ENCODE peak calls at places on chromosomes 3 and 15, in ten cellular contexts. I is heart right ventricle, H is transverse colon, A is AG09309, U is uterus, K is fibroblast of lung, R is K562, S is PC-3, L is HCT116, F is esophagus muscularis mucosa. G is an unnamed sample.

GRCh38 chr3:136149569-136150136 is 46.5 kb downstream of the MSL2 start:
- DNase-seq in I (no peak), H (no peak), A (peak), U (no peak), K (peak), R (no peak), S (peak), L (no peak), F (no peak), G (peak)

GRCh38 chr3:12894629-12895028 is 53.3 kb upstream of the RPL32 start:
- DNase-seq in I (no peak), H (no peak), A (no peak), U (no peak), K (no peak), R (no peak), S (no peak), L (no peak), F (no peak), G (no peak)

GRCh38 chr3:118782755-118783202 is 251.9 kb downstream of the IGSF11 start:
- DNase-seq in I (no peak), H (no peak), A (no peak), U (no peak), K (no peak), R (no peak), S (peak), L (peak), F (no peak), G (peak)

GRCh38 chr15:84992157-84992940 is 10.7 kb downstream of the PDE8A start:
- DNase-seq in I (no peak), H (peak), A (peak), U (no peak), K (peak), R (peak), S (peak), L (peak), F (no peak), G (peak)

GRCh38 chr3:191502583-191502982 is 41.6 kb downstream of the PYDC2 start:
- DNase-seq in I (no peak), H (no peak), A (no peak), U (no peak), K (no peak), R (no peak), S (peak), L (peak), F (no peak), G (peak)

GRCh38 chr3:156787926-156788663 is 38.1 kb upstream of the LEKR1 start:
- DNase-seq in I (no peak), H (no peak), A (peak), U (no peak), K (peak), R (peak), S (peak), L (peak), F (no peak), G (peak)

GRCh38 chr3:133459400-133459799 is 59.5 kb downstream of the BFSP2 start:
- DNase-seq in I (no peak), H (peak), A (no peak), U (no peak), K (peak), R (no peak), S (no peak), L (no peak), F (no peak), G (no peak)

GRCh38 chr3:3074551-3075257 is 35.5 kb downstream of the IL5RA start:
- DNase-seq in I (no peak), H (no peak), A (no peak), U (no peak), K (no peak), R (no peak), S (no peak), L (no peak), F (no peak), G (no peak)

GRCh38 chr3:6251612-6252011 is 609.3 kb upstream of the GRM7 start:
- DNase-seq in I (no peak), H (no peak), A (no peak), U (no peak), K (no peak), R (no peak), S (no peak), L (no peak), F (no peak), G (no peak)

GRCh38 chr15:41989573-41990242 is 17.4 kb upstream of the EHD4 start:
- DNase-seq in I (peak), H (peak), A (no peak), U (peak), K (peak), R (peak), S (peak), L (peak), F (no peak), G (peak)

GRCh38 chr3:71987089-71987735 is 202.3 kb upstream of the PROK2 start:
- DNase-seq in I (no peak), H (no peak), A (no peak), U (no peak), K (peak), R (no peak), S (peak), L (peak), F (no peak), G (no peak)

GRCh38 chr3:137771401-137772230 is 7.5 kb downstream of the SOX14 start:
- DNase-seq in I (no peak), H (no peak), A (no peak), U (no peak), K (no peak), R (no peak), S (no peak), L (no peak), F (no peak), G (no peak)

GRCh38 chr15:68196445-68197169 is 8.5 kb downstream of the CALML4 start:
- DNase-seq in I (no peak), H (no peak), A (no peak), U (no peak), K (no peak), R (no peak), S (no peak), L (no peak), F (peak), G (no peak)

GRCh38 chr15:60392986-60393811 is 4.6 kb downstream of the ANXA2 start:
- DNase-seq in I (peak), H (peak), A (peak), U (peak), K (peak), R (peak), S (peak), L (peak), F (no peak), G (peak)

GRCh38 chr3:49707113-49707480 is 12.4 kb downstream of the AMIGO3 start:
- DNase-seq in I (no peak), H (no peak), A (no peak), U (no peak), K (no peak), R (no peak), S (peak), L (no peak), F (no peak), G (peak)

GRCh38 chr3:143283432-143284128 is 164.0 kb downstream of the CHST2 start:
- DNase-seq in I (no peak), H (no peak), A (peak), U (no peak), K (no peak), R (peak), S (peak), L (peak), F (no peak), G (peak)

GRCh38 chr3:75329713-75330112 is 334.4 kb upstream of the FRG2C start:
- DNase-seq in I (no peak), H (no peak), A (no peak), U (no peak), K (no peak), R (no peak), S (no peak), L (no peak), F (no peak), G (no peak)

GRCh38 chr15:92610101-92610520 is 45.5 kb downstream of the FAM174B start:
- DNase-seq in I (no peak), H (no peak), A (no peak), U (no peak), K (no peak), R (no peak), S (no peak), L (no peak), F (no peak), G (no peak)

GRCh38 chr3:184172681-184173373 is 1.8 kb upstream of the AP2M1 start:
- DNase-seq in I (no peak), H (no peak), A (peak), U (no peak), K (peak), R (no peak), S (no peak), L (no peak), F (no peak), G (peak)

GRCh38 chr3:145857956-145858355 is 303.0 kb downstream of the PLOD2 start:
- DNase-seq in I (no peak), H (no peak), A (no peak), U (no peak), K (no peak), R (no peak), S (peak), L (no peak), F (no peak), G (peak)

GRCh38 chr3:37967252-37967881 is 23.2 kb upstream of the VILL start:
- DNase-seq in I (peak), H (peak), A (peak), U (peak), K (peak), R (peak), S (peak), L (peak), F (no peak), G (peak)

GRCh38 chr15:73704869-73705645 is 20.9 kb downstream of the CD276 start:
- DNase-seq in I (peak), H (peak), A (no peak), U (peak), K (peak), R (peak), S (peak), L (no peak), F (no peak), G (peak)

GRCh38 chr15:41823502-41823901 is 4.4 kb upstream of the JMJD7 start:
- DNase-seq in I (no peak), H (no peak), A (no peak), U (no peak), K (no peak), R (no peak), S (no peak), L (no peak), F (no peak), G (no peak)

GRCh38 chr3:197306374-197307086 is 8.1 kb upstream of the DLG1 start:
- DNase-seq in I (no peak), H (no peak), A (peak), U (no peak), K (peak), R (no peak), S (peak), L (no peak), F (no peak), G (peak)

GRCh38 chr3:39296197-39297077 is 16.6 kb upstream of the CX3CR1 start:
- DNase-seq in I (no peak), H (no peak), A (no peak), U (no peak), K (no peak), R (no peak), S (no peak), L (no peak), F (no peak), G (no peak)

GRCh38 chr3:11717768-11718581 is 74.3 kb upstream of the VGLL4 start:
- DNase-seq in I (peak), H (no peak), A (no peak), U (no peak), K (peak), R (no peak), S (peak), L (no peak), F (no peak), G (peak)

GRCh38 chr3:14113964-14114667 is 10.6 kb downstream of the CHCHD4 start:
- DNase-seq in I (no peak), H (no peak), A (no peak), U (no peak), K (no peak), R (no peak), S (peak), L (no peak), F (no peak), G (peak)

GRCh38 chr15:71116366-71116765 is 1.1 kb downstream of the THSD4 start:
- DNase-seq in I (no peak), H (peak), A (no peak), U (no peak), K (no peak), R (no peak), S (peak), L (no peak), F (no peak), G (no peak)

GRCh38 chr15:65796610-65797012 is 4.5 kb upstream of the DENND4A start:
- DNase-seq in I (no peak), H (no peak), A (peak), U (no peak), K (peak), R (peak), S (peak), L (no peak), F (no peak), G (peak)

GRCh38 chr15:77044228-77045042 is 26.5 kb downstream of the TSPAN3 start:
- DNase-seq in I (peak), H (no peak), A (no peak), U (no peak), K (no peak), R (no peak), S (no peak), L (no peak), F (peak), G (no peak)

GRCh38 chr3:39705351-39705900 is 104.0 kb upstream of the MYRIP start:
- DNase-seq in I (no peak), H (no peak), A (peak), U (no peak), K (no peak), R (no peak), S (peak), L (no peak), F (no peak), G (no peak)

GRCh38 chr3:181134873-181135272 is 145.3 kb upstream of the DNAJC19 start:
- DNase-seq in I (no peak), H (no peak), A (no peak), U (no peak), K (no peak), R (no peak), S (no peak), L (no peak), F (no peak), G (no peak)

GRCh38 chr15:66862111-66862815 is 160.2 kb downstream of the SMAD6 start:
- DNase-seq in I (no peak), H (peak), A (no peak), U (no peak), K (no peak), R (no peak), S (peak), L (no peak), F (peak), G (peak)

GRCh38 chr3:170414202-170414663 is 4.4 kb upstream of the CLDN11 start:
- DNase-seq in I (peak), H (no peak), A (peak), U (peak), K (peak), R (peak), S (peak), L (peak), F (no peak), G (peak)

GRCh38 chr3:170405101-170405500 is 13.6 kb upstream of the CLDN11 start:
- DNase-seq in I (no peak), H (no peak), A (no peak), U (no peak), K (no peak), R (no peak), S (no peak), L (no peak), F (no peak), G (no peak)

GRCh38 chr3:170413291-170413690 is 5.4 kb upstream of the CLDN11 start:
- DNase-seq in I (no peak), H (no peak), A (no peak), U (no peak), K (no peak), R (no peak), S (no peak), L (no peak), F (no peak), G (no peak)

DNA sequence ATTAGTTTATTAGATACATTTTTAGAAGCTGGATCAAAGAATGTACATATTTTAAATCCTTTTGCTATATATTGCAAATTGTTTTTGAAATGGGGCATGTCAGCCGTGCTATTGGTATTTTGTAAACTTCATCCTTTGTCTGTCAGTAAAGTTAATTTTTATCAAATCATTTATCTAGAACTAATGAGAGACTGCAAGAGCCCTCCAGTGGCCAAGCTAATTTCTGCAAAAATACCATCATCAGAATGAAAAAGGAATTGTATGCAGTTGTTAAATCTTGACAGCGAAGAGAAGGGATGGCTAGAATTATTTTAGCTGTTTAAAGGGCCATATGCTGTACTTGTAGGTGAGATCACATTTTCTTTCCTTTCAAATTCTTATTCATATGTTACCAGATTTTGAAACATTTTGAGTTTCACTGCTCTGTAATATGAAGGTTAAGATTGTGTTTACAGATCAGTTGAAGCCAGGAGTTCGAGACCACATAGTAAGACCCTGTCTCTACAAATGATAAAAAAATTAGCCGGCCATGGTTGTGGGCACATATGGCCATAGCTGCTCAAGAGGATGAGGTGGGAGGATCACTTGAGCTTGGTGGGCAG is 8.1 kb upstream of the CLDN11 start:
- DNase-seq in I (no peak), H (no peak), A (peak), U (no peak), K (peak), R (peak), S (peak), L (peak), F (no peak), G (peak)
- TF ChIP-seq CTCF in I (peak), H (peak), A (peak), U (peak), K (peak), R (peak), S (peak), L (peak), F (peak), G (peak)

DNA sequence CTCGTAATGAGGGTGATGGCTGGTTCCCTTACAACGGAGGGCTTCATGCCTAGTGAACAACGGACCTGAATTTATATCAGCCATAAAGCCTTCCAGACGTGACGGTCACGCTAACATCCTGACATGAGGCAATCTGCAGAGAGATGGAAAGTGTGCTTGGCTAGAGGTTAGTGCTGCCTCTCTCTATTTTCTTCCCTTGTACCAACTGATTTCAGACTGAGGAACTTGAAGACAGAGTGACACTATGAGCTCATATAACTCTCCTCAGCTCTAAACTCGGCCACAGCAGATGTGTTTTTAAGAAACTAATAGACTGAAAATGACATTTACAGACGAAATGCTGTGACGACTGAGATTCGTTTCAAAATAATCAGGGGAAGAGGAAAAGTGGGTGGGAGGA is 122.4 kb downstream of the XXYLT1 start:
- DNase-seq in I (no peak), H (no peak), A (no peak), U (no peak), K (peak), R (no peak), S (no peak), L (no peak), F (no peak), G (no peak)
- H3K4me3 ChIP-seq in I (peak), H (no peak), A (no peak), U (no peak), K (peak), R (no peak), S (no peak), L (no peak), F (peak), G (no peak)

DNA sequence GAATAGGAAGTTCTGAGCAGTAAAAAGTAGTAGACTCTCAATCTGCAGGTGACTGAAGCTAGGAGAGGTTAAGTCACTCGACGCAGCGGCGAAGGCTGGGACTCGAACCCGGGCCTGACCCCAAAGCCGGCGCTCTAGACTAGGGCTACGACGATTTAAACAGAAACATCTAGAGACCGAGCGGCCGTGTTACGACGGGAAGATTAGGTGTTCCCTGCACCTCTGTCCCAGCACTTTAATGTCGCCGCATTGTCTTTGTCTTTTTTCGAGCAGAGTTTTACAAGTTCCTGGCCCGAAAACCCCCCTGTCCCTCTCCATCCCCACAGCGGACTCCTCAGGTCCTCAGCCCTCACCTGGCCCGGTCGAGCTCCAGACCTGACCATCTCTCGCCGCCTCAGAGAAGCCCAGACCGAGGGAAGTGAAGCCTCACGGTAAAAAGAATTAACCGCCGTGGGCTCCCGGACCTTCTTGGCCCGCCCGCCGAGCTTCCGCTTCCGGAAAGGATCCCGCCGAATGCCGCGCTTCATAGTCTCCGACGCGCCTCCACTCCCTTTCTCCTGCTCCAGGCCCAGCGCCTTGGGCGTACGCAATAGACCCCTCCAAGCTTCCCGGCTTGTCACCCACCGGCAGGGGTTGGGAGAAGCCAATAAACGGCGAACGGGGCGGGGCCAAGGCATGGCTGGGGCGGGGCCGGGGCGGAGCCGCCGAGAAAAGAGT is at the start of gene CCDC14:
- DNase-seq in I (peak), H (peak), A (peak), U (peak), K (peak), R (peak), S (peak), L (peak), F (peak), G (peak)
- TF ChIP-seq CTCF in I (no peak), H (no peak), A (no peak), U (peak), K (no peak), R (no peak), S (no peak), L (no peak), F (no peak), G (no peak)

GRCh38 chr3:187181454-187182170 is 15.7 kb upstream of the RTP1 start:
- DNase-seq in I (no peak), H (no peak), A (no peak), U (no peak), K (no peak), R (no peak), S (peak), L (no peak), F (no peak), G (peak)

GRCh38 chr3:187186375-187186774 is 10.9 kb upstream of the RTP1 start:
- DNase-seq in I (no peak), H (no peak), A (no peak), U (no peak), K (no peak), R (no peak), S (no peak), L (no peak), F (no peak), G (no peak)

GRCh38 chr3:187185759-187186158 is 11.5 kb upstream of the RTP1 start:
- DNase-seq in I (no peak), H (no peak), A (no peak), U (no peak), K (no peak), R (no peak), S (no peak), L (no peak), F (no peak), G (no peak)

GRCh38 chr3:187183210-187183862 is 13.9 kb upstream of the RTP1 start:
- DNase-seq in I (no peak), H (no peak), A (no peak), U (no peak), K (peak), R (no peak), S (no peak), L (no peak), F (no peak), G (peak)

GRCh38 chr3:187183903-187184302 is 13.4 kb upstream of the RTP1 start:
- DNase-seq in I (no peak), H (no peak), A (no peak), U (no peak), K (no peak), R (no peak), S (no peak), L (no peak), F (no peak), G (no peak)
- H3K4me3 ChIP-seq in I (no peak), H (no peak), A (no peak), U (no peak), K (no peak), R (no peak), S (no peak), L (no peak), F (no peak), G (no peak)

GRCh38 chr3:36833160-36833814 is 68.9 kb upstream of the DCLK3 start:
- DNase-seq in I (no peak), H (no peak), A (no peak), U (no peak), K (no peak), R (no peak), S (no peak), L (no peak), F (no peak), G (no peak)
- TF ChIP-seq CTCF in I (no peak), H (no peak), A (no peak), U (no peak), K (no peak), R (peak), S (no peak), L (no peak), F (no peak), G (no peak)

G was measured in epithelial cell of esophagus.